ENCODE peak calls at places on chromosomes 16 and 17, in five cellular contexts. D is kidney; G is stomach; T is CD8-positive, alpha-beta T cell; S is pancreas. N is an unnamed sample.

GRCh38 chr17:63550816-63551639 is 751 bp downstream of the DCAF7 start:
- DNase-seq in D (no peak), G (peak), T (no peak), S (no peak), N (no peak)

GRCh38 chr17:41511130-41511529 is 5.7 kb upstream of the KRT13 start:
- DNase-seq in D (no peak), G (peak), T (no peak), S (no peak), N (no peak)

GRCh38 chr16:53212899-53213235 is 158.1 kb downstream of the CHD9 start:
- DNase-seq in D (no peak), G (no peak), T (no peak), S (no peak), N (no peak)

GRCh38 chr16:1691956-1692355 is 13.9 kb downstream of the JPT2 start:
- DNase-seq in D (peak), G (no peak), T (no peak), S (no peak), N (no peak)

GRCh38 chr16:14097182-14097951 is 26.2 kb downstream of the MRTFB start:
- DNase-seq in D (no peak), G (peak), T (no peak), S (no peak), N (peak)

GRCh38 chr17:21252875-21253645 is at the start of gene NATD1:
- DNase-seq in D (peak), G (peak), T (peak), S (peak), N (peak)

GRCh38 chr16:55527885-55528284 is 19.0 kb downstream of the LPCAT2 start:
- DNase-seq in D (no peak), G (no peak), T (no peak), S (no peak), N (no peak)

GRCh38 chr16:65176603-65177002 is 54.7 kb upstream of the CDH11 start:
- DNase-seq in D (peak), G (no peak), T (no peak), S (no peak), N (no peak)

GRCh38 chr17:54991567-54991966 is 23.0 kb downstream of the STXBP4 start:
- DNase-seq in D (no peak), G (no peak), T (no peak), S (no peak), N (no peak)

GRCh38 chr17:76834889-76835288 is 33.3 kb upstream of the MGAT5B start:
- DNase-seq in D (no peak), G (no peak), T (no peak), S (no peak), N (no peak)

GRCh38 chr17:67111327-67111726 is 67.0 kb downstream of the CACNG1 start:
- DNase-seq in D (no peak), G (no peak), T (no peak), S (no peak), N (no peak)

GRCh38 chr17:44921122-44921882 is 6.0 kb upstream of the GFAP start:
- DNase-seq in D (peak), G (no peak), T (no peak), S (no peak), N (no peak)

GRCh38 chr16:2160915-2161551 is 5.5 kb downstream of the TRAF7 start:
- DNase-seq in D (no peak), G (peak), T (no peak), S (no peak), N (no peak)

GRCh38 chr17:65423346-65424140 is 137.9 kb downstream of the AXIN2 start:
- DNase-seq in D (no peak), G (no peak), T (no peak), S (no peak), N (no peak)
- TF ChIP-seq CTCF in D (no peak), G (no peak), T (no peak), S (no peak), N (no peak)

GRCh38 chr16:66682271-66682670 is 14.3 kb downstream of the CMTM4 start:
- DNase-seq in D (no peak), G (no peak), T (no peak), S (no peak), N (no peak)

GRCh38 chr16:66677179-66677578 is 19.4 kb downstream of the CMTM4 start:
- DNase-seq in D (no peak), G (no peak), T (no peak), S (no peak), N (no peak)

GRCh38 chr16:66678314-66678713 is 18.2 kb downstream of the CMTM4 start:
- DNase-seq in D (no peak), G (no peak), T (no peak), S (no peak), N (no peak)

GRCh38 chr16:66677836-66678235 is 18.7 kb downstream of the CMTM4 start:
- DNase-seq in D (no peak), G (no peak), T (no peak), S (no peak), N (no peak)

GRCh38 chr16:66681676-66682075 is 14.9 kb downstream of the CMTM4 start:
- DNase-seq in D (no peak), G (no peak), T (no peak), S (no peak), N (no peak)
- H3K4me3 ChIP-seq in D (no peak), G (no peak), T (no peak), S (no peak), N (no peak)

DNA sequence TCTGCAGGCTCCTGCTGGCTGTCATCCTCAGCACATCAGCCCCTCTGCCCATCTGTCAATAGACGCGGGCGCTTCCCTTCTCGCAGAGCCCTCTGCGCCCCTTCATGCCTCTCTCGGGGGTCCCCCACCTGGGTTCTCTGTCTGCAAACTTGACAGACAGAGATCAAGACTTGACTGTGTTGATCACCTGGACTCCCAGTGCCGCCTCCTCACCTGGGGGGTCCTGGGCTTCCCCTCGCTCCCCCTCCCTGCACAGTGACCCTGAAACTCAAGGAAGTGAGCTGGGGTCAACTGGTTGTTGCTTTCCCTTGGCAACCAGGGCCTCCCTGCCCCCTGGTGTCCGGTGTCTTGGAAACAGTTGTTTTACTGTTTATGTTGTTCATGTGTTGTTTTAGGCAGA is 31.9 kb downstream of the RNF213 start:
- DNase-seq in D (peak), G (no peak), T (no peak), S (no peak), N (no peak)
- TF ChIP-seq CTCF in D (no peak), G (no peak), T (no peak), S (no peak), N (no peak)

GRCh38 chr17:79779661-79780365 is 1.9 kb downstream of the CBX2 start:
- DNase-seq in D (peak), G (no peak), T (no peak), S (no peak), N (no peak)

GRCh38 chr17:79777166-79777843 is 643 bp upstream of the CBX2 start:
- DNase-seq in D (peak), G (peak), T (peak), S (peak), N (no peak)

GRCh38 chr17:79777844-79778503 is at the start of gene CBX2:
- DNase-seq in D (peak), G (peak), T (peak), S (peak), N (no peak)

GRCh38 chr17:79778504-79779087 is 648 bp downstream of the CBX2 start:
- DNase-seq in D (peak), G (no peak), T (no peak), S (peak), N (no peak)

GRCh38 chr17:79779088-79779529 is 1.2 kb downstream of the CBX2 start:
- DNase-seq in D (peak), G (no peak), T (no peak), S (no peak), N (no peak)
- H3K4me3 ChIP-seq in D (no peak), G (no peak), T (peak), S (no peak), N (peak)

GRCh38 chr17:73340093-73340596 is 28.3 kb upstream of the CDC42EP4 start:
- DNase-seq in D (no peak), G (peak), T (no peak), S (no peak), N (no peak)
- TF ChIP-seq CTCF in D (peak), G (no peak), T (no peak), S (no peak), N (no peak)

GRCh38 chr16:11560701-11561439 is 25.8 kb downstream of the LITAF start:
- DNase-seq in D (peak), G (no peak), T (peak), S (no peak), N (no peak)

GRCh38 chr16:11562941-11563340 is 23.8 kb downstream of the LITAF start:
- DNase-seq in D (peak), G (no peak), T (no peak), S (no peak), N (no peak)

GRCh38 chr16:11562411-11562810 is 24.3 kb downstream of the LITAF start:
- DNase-seq in D (no peak), G (no peak), T (no peak), S (no peak), N (no peak)

GRCh38 chr16:11561440-11561797 is 25.3 kb downstream of the LITAF start:
- DNase-seq in D (peak), G (no peak), T (no peak), S (no peak), N (no peak)

GRCh38 chr16:11561856-11562255 is 24.9 kb downstream of the LITAF start:
- DNase-seq in D (peak), G (no peak), T (no peak), S (no peak), N (no peak)
- H3K4me3 ChIP-seq in D (no peak), G (no peak), T (peak), S (no peak), N (no peak)

DNA sequence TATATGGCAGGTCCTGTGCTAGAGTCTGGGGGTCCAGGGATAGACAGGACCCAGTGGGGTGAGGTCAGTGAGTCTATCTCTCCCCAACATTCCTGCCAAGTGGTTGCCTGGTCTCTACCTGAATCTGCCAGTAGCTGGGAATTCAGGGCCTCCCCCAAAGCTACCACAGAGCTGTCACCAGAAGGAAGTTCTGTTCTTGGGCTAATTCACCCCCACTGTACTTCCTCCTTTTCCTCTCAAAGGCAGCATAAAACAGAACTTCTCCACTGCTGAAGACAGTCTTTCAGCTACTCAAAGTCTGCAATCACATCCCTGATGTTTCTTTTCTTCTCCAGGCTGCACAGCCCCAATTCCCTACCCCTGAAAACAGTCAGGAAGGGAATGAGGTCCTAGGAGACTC is 8.8 kb downstream of the CAMTA2 start:
- DNase-seq in D (no peak), G (no peak), T (no peak), S (no peak), N (no peak)
- TF ChIP-seq CTCF in D (no peak), G (no peak), T (no peak), S (no peak), N (no peak)

N was measured in LNCaP clone FGC.